ENCODE peak calls at places on chromosomes 7 and 10, in five cellular contexts. U is lower lobe of right lung; Z is heart right ventricle; Y is CD4-positive, CD25-positive, alpha-beta regulatory T cell; X is GM23248. V is an unnamed sample.

GRCh38 chr10:3531097-3531645 is 253.8 kb downstream of the KLF6 start:
- DNase-seq in U (no peak), Z (no peak), Y (no peak), X (no peak), V (no peak)

GRCh38 chr10:103551619-103552602 is 58.4 kb downstream of the NEURL1 start:
- DNase-seq in U (peak; percentile 68), Z (no peak), Y (no peak), X (no peak), V (no peak)

GRCh38 chr10:131979821-131980270 is 1.9 kb downstream of the BNIP3 start:
- DNase-seq in U (no peak), Z (peak; percentile 66), Y (no peak), X (peak; percentile 75), V (no peak)

GRCh38 chr10:47095211-47095610 is 184.0 kb downstream of the PTPN20 start:
- DNase-seq in U (no peak), Z (no peak), Y (no peak), X (no peak), V (no peak)

GRCh38 chr10:4718544-4718943 is 107.5 kb upstream of the AKR1E2 start:
- DNase-seq in U (no peak), Z (no peak), Y (no peak), X (no peak), V (no peak)

GRCh38 chr10:46277840-46278239 is 9.0 kb upstream of the ANTXRL start:
- DNase-seq in U (no peak), Z (no peak), Y (no peak), X (no peak), V (no peak)

GRCh38 chr7:132022188-132022587 is 465.8 kb upstream of the PODXL start:
- DNase-seq in U (no peak), Z (no peak), Y (no peak), X (no peak), V (no peak)

GRCh38 chr7:42227931-42228591 is 8.9 kb downstream of the GLI3 start:
- DNase-seq in U (no peak), Z (peak; percentile 20), Y (no peak), X (peak; percentile 79), V (no peak)

GRCh38 chr10:119595715-119596515 is 849 bp downstream of the TIAL1 start:
- DNase-seq in U (peak; percentile 71), Z (peak; percentile 49), Y (peak; percentile 44), X (peak; percentile 75), V (peak; percentile 72)
- H3K4me1 ChIP-seq in U (peaks cover 49% of the 10 kb centered on the region), Z (peaks cover 48% of the 10 kb centered on the region), Y (peaks cover 40% of the 10 kb centered on the region), X (peaks cover 49% of the 10 kb centered on the region), V (peaks cover 28% of the 10 kb centered on the region)

DNA sequence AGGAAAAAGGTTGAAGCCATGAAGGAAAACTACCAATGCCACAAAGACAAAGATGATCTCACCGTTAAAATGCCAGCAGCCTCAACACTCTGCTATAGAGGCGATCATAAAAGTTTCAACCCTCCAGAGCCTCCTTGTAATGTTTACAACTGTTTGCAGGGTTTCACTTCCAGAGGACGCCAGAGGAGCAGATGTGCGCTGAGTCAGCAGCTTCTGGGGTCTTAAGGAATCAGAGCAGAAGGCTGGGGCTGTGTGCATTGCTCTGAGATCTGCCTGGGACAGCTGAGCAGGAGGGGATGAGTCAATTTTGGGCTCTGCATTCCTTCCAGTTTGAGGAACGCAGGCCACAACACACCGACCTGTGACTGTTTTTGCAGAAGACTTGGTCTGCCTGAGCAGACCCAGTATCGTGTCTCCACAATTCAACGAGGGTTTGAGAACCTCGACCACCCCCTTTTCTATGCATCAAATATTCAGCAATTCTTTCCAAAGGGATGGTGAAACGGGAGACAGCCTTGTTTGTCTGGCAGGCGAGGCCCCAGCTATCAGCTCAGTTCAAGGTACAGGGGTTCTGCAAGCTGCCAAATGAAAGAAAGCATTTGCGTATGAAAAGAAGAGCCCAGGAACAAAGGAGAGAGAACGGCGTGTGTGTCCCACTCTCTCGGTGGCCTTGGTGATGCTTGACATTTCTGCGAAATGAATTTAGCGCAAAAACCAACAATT is 98.1 kb downstream of the TMEM130 start:
- DNase-seq in U (no peak), Z (peak; percentile 17), Y (no peak), X (peak; percentile 79), V (no peak)
- H3K27ac ChIP-seq in U (no peak overlapping the region), Z (no peak overlapping the region), Y (no peak overlapping the region), X (no peak overlapping the region), V (no peak overlapping the region)

DNA sequence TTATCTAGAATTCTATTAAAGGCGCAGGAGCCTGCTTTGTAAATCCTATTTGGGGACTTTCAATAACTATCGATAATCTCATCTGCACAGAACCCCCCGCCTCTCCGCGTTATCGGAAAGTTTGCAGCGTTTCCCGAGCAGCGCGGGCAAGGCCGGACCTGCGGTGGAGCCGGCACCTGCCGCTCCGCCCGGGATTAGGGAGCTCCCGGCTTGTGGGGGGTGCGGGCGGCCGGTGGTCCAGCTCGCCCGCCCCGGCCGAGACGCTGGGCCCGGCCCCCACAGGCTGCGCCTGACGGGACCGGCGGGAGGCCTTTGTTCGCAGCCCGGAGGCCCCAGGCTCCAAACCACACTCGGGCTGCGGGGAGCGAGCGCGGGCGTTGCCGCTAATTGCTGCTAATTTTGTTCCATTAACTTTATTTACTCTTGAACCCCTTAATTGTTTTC is 9.5 kb downstream of the UNCX start:
- DNase-seq in U (no peak), Z (no peak), Y (no peak), X (no peak), V (no peak)
- H3K27me3 ChIP-seq in U (peaks cover 100% of the 10 kb centered on the region), Z (peaks cover 99% of the 10 kb centered on the region), Y (peaks cover 22% of the 10 kb centered on the region), X (peaks cover 100% of the 10 kb centered on the region), V (peaks cover 10% of the 10 kb centered on the region)

GRCh38 chr7:116691664-116692063 is 19.7 kb downstream of the MET start:
- DNase-seq in U (no peak), Z (no peak), Y (no peak), X (no peak), V (no peak)
- H3K4me1 ChIP-seq in U (no peaks in the 10 kb centered on the region), Z (no peaks in the 10 kb centered on the region), Y (no peaks in the 10 kb centered on the region), X (peaks cover 67% of the 10 kb centered on the region), V (no peaks in the 10 kb centered on the region)